ENCODE peak calls at places on chromosome 7, in seven cellular contexts. One of them, this sample, is unnamed.

GRCh38 chr7:40937879-40938278 is 765.0 kb downstream of the INHBA start:
- DNase-seq in tibial artery: no peak
- DNase-seq in body of pancreas: no peak
- DNase-seq in NCI-H1092 treated with DMSO at 0.1 percent for 48 hours: no peak
- DNase-seq in putamen: no peak
- DNase-seq in ELR: no peak
- DNase-seq in NCI-H2171: no peak
- DNase-seq in this sample: no peak

GRCh38 chr7:54831644-54832095 is 72.7 kb upstream of the SEC61G start:
- DNase-seq in body of pancreas: no peak
- DNase-seq in tibial artery: no peak
- DNase-seq in NCI-H2171: no peak
- DNase-seq in NCI-H1092 treated with DMSO at 0.1 percent for 48 hours: no peak
- DNase-seq in putamen: no peak
- DNase-seq in ELR: peak; percentile 31
- DNase-seq in this sample: peak; percentile 40

GRCh38 chr7:131076032-131076431 is 251.6 kb upstream of the MKLN1 start:
- DNase-seq in putamen: peak; percentile 33
- DNase-seq in NCI-H2171: no peak
- DNase-seq in body of pancreas: no peak
- DNase-seq in tibial artery: no peak
- DNase-seq in ELR: peak; percentile 90
- DNase-seq in NCI-H1092 treated with DMSO at 0.1 percent for 48 hours: no peak
- DNase-seq in this sample: peak; percentile 86

GRCh38 chr7:143385891-143386781 is 5.0 kb downstream of the ZYX start:
- DNase-seq in tibial artery: no peak
- DNase-seq in body of pancreas: no peak
- DNase-seq in NCI-H2171: no peak
- DNase-seq in putamen: no peak
- DNase-seq in NCI-H1092 treated with DMSO at 0.1 percent for 48 hours: no peak
- DNase-seq in ELR: no peak
- DNase-seq in this sample: peak; percentile 54

GRCh38 chr7:101315336-101315735 is 6.3 kb downstream of the IFT22 start:
- DNase-seq in ELR: peak; percentile 55
- DNase-seq in NCI-H2171: no peak
- DNase-seq in body of pancreas: peak; percentile 49
- DNase-seq in NCI-H1092 treated with DMSO at 0.1 percent for 48 hours: no peak
- DNase-seq in tibial artery: no peak
- DNase-seq in putamen: peak; percentile 22
- DNase-seq in this sample: peak; percentile 14

GRCh38 chr7:45595809-45596664 is 21.9 kb downstream of the ADCY1 start:
- DNase-seq in NCI-H2171: no peak
- DNase-seq in body of pancreas: no peak
- DNase-seq in tibial artery: no peak
- DNase-seq in putamen: no peak
- DNase-seq in NCI-H1092 treated with DMSO at 0.1 percent for 48 hours: no peak
- DNase-seq in ELR: no peak
- DNase-seq in this sample: no peak

GRCh38 chr7:104123786-104124185 is 84.0 kb downstream of the ORC5 start:
- DNase-seq in body of pancreas: no peak
- DNase-seq in tibial artery: no peak
- DNase-seq in putamen: no peak
- DNase-seq in ELR: peak; percentile 82
- DNase-seq in NCI-H1092 treated with DMSO at 0.1 percent for 48 hours: no peak
- DNase-seq in NCI-H2171: no peak
- DNase-seq in this sample: peak; percentile 41

GRCh38 chr7:47350425-47350824 is 231.5 kb downstream of the TNS3 start:
- DNase-seq in ELR: no peak
- DNase-seq in putamen: no peak
- DNase-seq in NCI-H1092 treated with DMSO at 0.1 percent for 48 hours: no peak
- DNase-seq in NCI-H2171: no peak
- DNase-seq in tibial artery: no peak
- DNase-seq in body of pancreas: no peak
- DNase-seq in this sample: no peak

GRCh38 chr7:141698247-141699015 is 3.5 kb downstream of the DENND11 start:
- DNase-seq in NCI-H1092 treated with DMSO at 0.1 percent for 48 hours: peak; percentile 21
- DNase-seq in putamen: no peak
- DNase-seq in body of pancreas: no peak
- DNase-seq in ELR: no peak
- DNase-seq in tibial artery: no peak
- DNase-seq in NCI-H2171: no peak
- DNase-seq in this sample: no peak

GRCh38 chr7:50626971-50627370 is 61.8 kb upstream of the DDC start:
- DNase-seq in putamen: no peak
- DNase-seq in ELR: no peak
- DNase-seq in NCI-H2171: no peak
- DNase-seq in NCI-H1092 treated with DMSO at 0.1 percent for 48 hours: no peak
- DNase-seq in tibial artery: no peak
- DNase-seq in body of pancreas: no peak
- DNase-seq in this sample: no peak

GRCh38 chr7:158472631-158473030 is 115.0 kb downstream of the PTPRN2 start:
- DNase-seq in NCI-H2171: no peak
- DNase-seq in tibial artery: no peak
- DNase-seq in ELR: no peak
- DNase-seq in NCI-H1092 treated with DMSO at 0.1 percent for 48 hours: no peak
- DNase-seq in putamen: no peak
- DNase-seq in body of pancreas: no peak
- DNase-seq in this sample: no peak

GRCh38 chr7:151590801-151591771 is 71.4 kb upstream of the RHEB start:
- DNase-seq in ELR: no peak
- DNase-seq in tibial artery: no peak
- DNase-seq in NCI-H1092 treated with DMSO at 0.1 percent for 48 hours: no peak
- DNase-seq in body of pancreas: no peak
- DNase-seq in putamen: no peak
- DNase-seq in NCI-H2171: no peak
- DNase-seq in this sample: no peak

GRCh38 chr7:10874666-10875065 is 99.0 kb upstream of the PHF14 start:
- DNase-seq in tibial artery: no peak
- DNase-seq in body of pancreas: no peak
- DNase-seq in ELR: no peak
- DNase-seq in NCI-H2171: no peak
- DNase-seq in putamen: no peak
- DNase-seq in NCI-H1092 treated with DMSO at 0.1 percent for 48 hours: no peak
- DNase-seq in this sample: no peak

GRCh38 chr7:134920026-134920758 is 66.1 kb upstream of the AGBL3 start:
- DNase-seq in ELR: peak; percentile 77
- DNase-seq in putamen: no peak
- DNase-seq in tibial artery: no peak
- DNase-seq in body of pancreas: no peak
- DNase-seq in NCI-H2171: no peak
- DNase-seq in NCI-H1092 treated with DMSO at 0.1 percent for 48 hours: no peak
- DNase-seq in this sample: peak; percentile 79

GRCh38 chr7:4297843-4298219 is 384.3 kb upstream of the FOXK1 start:
- DNase-seq in NCI-H1092 treated with DMSO at 0.1 percent for 48 hours: no peak
- DNase-seq in ELR: no peak
- DNase-seq in NCI-H2171: no peak
- DNase-seq in putamen: no peak
- DNase-seq in body of pancreas: no peak
- DNase-seq in tibial artery: no peak
- DNase-seq in this sample: no peak

GRCh38 chr7:42115795-42116194 is 121.2 kb downstream of the GLI3 start:
- DNase-seq in ELR: no peak
- DNase-seq in putamen: peak; percentile 28
- DNase-seq in body of pancreas: no peak
- DNase-seq in NCI-H1092 treated with DMSO at 0.1 percent for 48 hours: no peak
- DNase-seq in tibial artery: no peak
- DNase-seq in NCI-H2171: no peak
- DNase-seq in this sample: no peak

GRCh38 chr7:1318661-1319060 is 86.0 kb downstream of the UNCX start:
- DNase-seq in tibial artery: no peak
- DNase-seq in putamen: no peak
- DNase-seq in ELR: no peak
- DNase-seq in NCI-H1092 treated with DMSO at 0.1 percent for 48 hours: no peak
- DNase-seq in NCI-H2171: no peak
- DNase-seq in body of pancreas: no peak
- DNase-seq in this sample: no peak

GRCh38 chr7:82050792-82051191 is 280.9 kb upstream of the HGF start:
- DNase-seq in tibial artery: no peak
- DNase-seq in NCI-H2171: no peak
- DNase-seq in ELR: peak; percentile 73
- DNase-seq in NCI-H1092 treated with DMSO at 0.1 percent for 48 hours: no peak
- DNase-seq in body of pancreas: no peak
- DNase-seq in putamen: no peak
- DNase-seq in this sample: peak; percentile 74

GRCh38 chr7:110645060-110645459 is 445.9 kb upstream of the LRRN3 start:
- DNase-seq in NCI-H1092 treated with DMSO at 0.1 percent for 48 hours: no peak
- DNase-seq in NCI-H2171: no peak
- DNase-seq in putamen: no peak
- DNase-seq in tibial artery: no peak
- DNase-seq in body of pancreas: no peak
- DNase-seq in ELR: no peak
- DNase-seq in this sample: no peak

GRCh38 chr7:79615466-79615865 is 162.0 kb upstream of the MAGI2 start:
- DNase-seq in NCI-H1092 treated with DMSO at 0.1 percent for 48 hours: no peak
- DNase-seq in putamen: no peak
- DNase-seq in NCI-H2171: no peak
- DNase-seq in ELR: no peak
- DNase-seq in body of pancreas: no peak
- DNase-seq in tibial artery: no peak
- DNase-seq in this sample: peak; percentile 12

GRCh38 chr7:132996581-132997242 is 85.2 kb downstream of the CHCHD3 start:
- DNase-seq in tibial artery: no peak
- DNase-seq in body of pancreas: no peak
- DNase-seq in ELR: no peak
- DNase-seq in NCI-H2171: no peak
- DNase-seq in NCI-H1092 treated with DMSO at 0.1 percent for 48 hours: no peak
- DNase-seq in putamen: peak; percentile 19
- DNase-seq in this sample: peak; percentile 21

GRCh38 chr7:159042084-159042483 is 102.6 kb downstream of the VIPR2 start:
- DNase-seq in ELR: no peak
- DNase-seq in putamen: no peak
- DNase-seq in NCI-H1092 treated with DMSO at 0.1 percent for 48 hours: no peak
- DNase-seq in tibial artery: no peak
- DNase-seq in body of pancreas: no peak
- DNase-seq in NCI-H2171: no peak
- DNase-seq in this sample: no peak

GRCh38 chr7:47647213-47647985 is 65.5 kb upstream of the TNS3 start:
- DNase-seq in tibial artery: no peak
- DNase-seq in body of pancreas: no peak
- DNase-seq in NCI-H2171: no peak
- DNase-seq in ELR: no peak
- DNase-seq in NCI-H1092 treated with DMSO at 0.1 percent for 48 hours: no peak
- DNase-seq in putamen: no peak
- DNase-seq in this sample: no peak

GRCh38 chr7:144517762-144518161 is 114.3 kb upstream of the NOBOX start:
- DNase-seq in body of pancreas: no peak
- DNase-seq in NCI-H1092 treated with DMSO at 0.1 percent for 48 hours: no peak
- DNase-seq in ELR: no peak
- DNase-seq in tibial artery: no peak
- DNase-seq in NCI-H2171: no peak
- DNase-seq in putamen: no peak
- DNase-seq in this sample: no peak

GRCh38 chr7:104643587-104644217 is 315.3 kb downstream of the LHFPL3 start:
- DNase-seq in ELR: peak; percentile 40
- DNase-seq in tibial artery: no peak
- DNase-seq in NCI-H1092 treated with DMSO at 0.1 percent for 48 hours: peak; percentile 15
- DNase-seq in body of pancreas: no peak
- DNase-seq in putamen: no peak
- DNase-seq in NCI-H2171: no peak
- DNase-seq in this sample: no peak

GRCh38 chr7:83166781-83167180 is 4.1 kb upstream of the PCLO start:
- DNase-seq in NCI-H2171: no peak
- DNase-seq in putamen: no peak
- DNase-seq in NCI-H1092 treated with DMSO at 0.1 percent for 48 hours: no peak
- DNase-seq in tibial artery: no peak
- DNase-seq in body of pancreas: no peak
- DNase-seq in ELR: no peak
- DNase-seq in this sample: no peak

GRCh38 chr7:129923709-129924108 is 29.1 kb downstream of the UBE2H start:
- DNase-seq in NCI-H1092 treated with DMSO at 0.1 percent for 48 hours: no peak
- DNase-seq in ELR: peak; percentile 68
- DNase-seq in tibial artery: no peak
- DNase-seq in NCI-H2171: no peak
- DNase-seq in body of pancreas: no peak
- DNase-seq in putamen: no peak
- DNase-seq in this sample: peak; percentile 92

GRCh38 chr7:3575753-3576531 is 274.9 kb downstream of the SDK1 start:
- DNase-seq in ELR: no peak
- DNase-seq in putamen: no peak
- DNase-seq in NCI-H2171: no peak
- DNase-seq in NCI-H1092 treated with DMSO at 0.1 percent for 48 hours: no peak
- DNase-seq in body of pancreas: peak; percentile 69
- DNase-seq in tibial artery: no peak
- DNase-seq in this sample: no peak

GRCh38 chr7:518630-519428 is 817 bp downstream of the PDGFA start:
- DNase-seq in NCI-H2171: peak; percentile 77
- DNase-seq in NCI-H1092 treated with DMSO at 0.1 percent for 48 hours: peak; percentile 52
- DNase-seq in putamen: peak; percentile 85
- DNase-seq in tibial artery: peak; percentile 80
- DNase-seq in body of pancreas: peak; percentile 93
- DNase-seq in ELR: peak; percentile 76
- DNase-seq in this sample: peak; percentile 81

GRCh38 chr7:36653671-36654355 is 70.5 kb downstream of the AOAH start:
- DNase-seq in body of pancreas: no peak
- DNase-seq in NCI-H2171: no peak
- DNase-seq in NCI-H1092 treated with DMSO at 0.1 percent for 48 hours: no peak
- DNase-seq in tibial artery: no peak
- DNase-seq in putamen: no peak
- DNase-seq in ELR: no peak
- DNase-seq in this sample: peak; percentile 20